ENCODE peak calls at places on chromosomes 5 and 9, in five cellular contexts. I is A549, W is IMR-90, C is K562, V is HepG2. J is an unnamed sample.
A peak's percentile ranks its signal among the peaks of the same experiment; 100 is the strongest.

GRCh38 chr9:33719581-33720374 is 75.6 kb upstream of the PRSS3 start:
- DNase-seq in V (peak; percentile 16), C (peak; percentile 37), W (no peak), I (peak; percentile 30), J (peak; percentile 83)

GRCh38 chr5:40502045-40502444 is 177.7 kb upstream of the PTGER4 start:
- DNase-seq in C (no peak), V (no peak), W (no peak), I (no peak), J (no peak)

GRCh38 chr5:136522217-136522956 is 157.0 kb upstream of the TRPC7 start:
- DNase-seq in W (no peak), V (no peak), I (no peak), C (no peak), J (no peak)

GRCh38 chr5:154351566-154351965 is 94.2 kb upstream of the SAP30L start:
- DNase-seq in I (no peak), V (no peak), W (no peak), C (no peak), J (no peak)

GRCh38 chr5:77923666-77924065 is 147.5 kb upstream of the TBCA start:
- DNase-seq in I (no peak), V (no peak), C (no peak), W (no peak), J (no peak)

GRCh38 chr9:112127281-112127680 is 47.8 kb downstream of the SUSD1 start:
- DNase-seq in W (no peak), C (no peak), V (peak; percentile 29), I (no peak), J (no peak)

GRCh38 chr5:56706504-56706903 is 108.8 kb upstream of the MAP3K1 start:
- DNase-seq in I (no peak), W (no peak), C (no peak), V (no peak), J (no peak)

GRCh38 chr5:145975361-145976066 is 39.1 kb downstream of the SH3RF2 start:
- DNase-seq in W (peak; percentile 89), I (no peak), C (no peak), V (peak; percentile 93), J (no peak)

GRCh38 chr9:116959775-116960174 is 272.7 kb downstream of the TRIM32 start:
- DNase-seq in V (no peak), I (no peak), W (peak; percentile 18), C (no peak), J (no peak)

GRCh38 chr9:21070171-21070571 is 7.6 kb downstream of the IFNB1 start:
- DNase-seq in V (no peak), C (no peak), W (peak; percentile 98), I (peak; percentile 48), J (no peak)

GRCh38 chr5:158032246-158032645 is 173.3 kb upstream of the CLINT1 start:
- DNase-seq in C (no peak), I (no peak), W (no peak), V (no peak), J (no peak)

GRCh38 chr5:135564305-135564704 is 14.5 kb downstream of the CXCL14 start:
- DNase-seq in V (no peak), I (no peak), W (no peak), C (no peak), J (no peak)

GRCh38 chr5:174188300-174188699 is 142.8 kb downstream of the NSG2 start:
- DNase-seq in V (no peak), W (no peak), I (no peak), C (no peak), J (no peak)

GRCh38 chr9:105050296-105050695 is 122.3 kb upstream of the ABCA1 start:
- DNase-seq in I (no peak), C (no peak), W (peak; percentile 51), V (no peak), J (no peak)

GRCh38 chr9:105047652-105048031 is 119.7 kb upstream of the ABCA1 start:
- DNase-seq in I (no peak), C (no peak), V (peak; percentile 77), W (peak; percentile 28), J (no peak)

GRCh38 chr9:105043370-105043936 is 115.5 kb upstream of the ABCA1 start:
- DNase-seq in W (no peak), V (no peak), C (no peak), I (no peak), J (no peak)

GRCh38 chr9:105044458-105044857 is 116.5 kb upstream of the ABCA1 start:
- DNase-seq in V (no peak), I (no peak), W (no peak), C (no peak), J (no peak)

DNA sequence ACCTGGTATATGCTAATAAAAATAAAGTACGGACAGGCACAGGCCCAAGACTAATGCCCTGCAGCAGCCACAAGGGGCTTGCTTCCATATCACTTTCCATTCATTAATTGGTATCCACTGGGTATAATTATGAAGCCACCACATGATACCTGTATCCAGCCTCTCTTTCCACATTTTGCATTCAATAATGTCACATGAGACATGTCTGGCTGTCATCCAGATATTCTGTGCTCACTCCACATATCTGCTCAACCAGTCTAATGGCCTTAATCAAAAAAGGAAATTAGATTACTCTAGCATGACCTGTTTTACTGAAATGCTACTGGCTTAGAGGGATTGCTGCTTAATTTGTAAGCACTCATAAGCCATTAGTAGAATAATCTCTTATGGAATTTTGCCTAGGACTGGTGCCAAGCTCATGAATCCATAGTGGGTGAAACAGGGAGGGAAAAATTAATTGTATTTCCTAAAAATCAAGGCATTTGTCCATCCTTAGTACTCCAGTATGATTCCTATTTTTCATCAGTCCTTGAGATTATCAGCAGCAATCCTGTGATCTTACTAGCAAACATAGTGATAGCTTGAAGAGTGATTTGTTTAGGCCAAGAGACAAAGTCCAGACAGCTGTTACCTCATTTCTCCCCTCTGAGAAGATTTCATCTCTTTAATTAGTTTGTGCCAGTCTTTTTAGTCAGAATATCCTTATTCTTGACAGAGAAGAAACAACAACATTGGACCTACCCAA is 119.1 kb upstream of the ABCA1 start:
- DNase-seq in W (no peak), I (no peak), C (no peak), V (no peak), J (no peak)
- TF ChIP-seq MAFK in W (no peak), I (no peak), C (no peak), V (no peak), J (no peak)

GRCh38 chr9:124285903-124286291 is 28.1 kb downstream of the NEK6 start:
- DNase-seq in W (peak; percentile 99), I (no peak), V (no peak), C (peak; percentile 38), J (no peak)
- TF ChIP-seq MAFK in W (peak; percentile 12), I (no peak), V (no peak), C (no peak), J (no peak)

GRCh38 chr5:147504535-147504934 is 5.3 kb downstream of the DPYSL3 start:
- DNase-seq in V (no peak), I (no peak), C (no peak), W (no peak), J (no peak)

GRCh38 chr5:147508711-147509040 is 1.2 kb downstream of the DPYSL3 start:
- DNase-seq in W (peak; percentile 33), C (no peak), V (no peak), I (no peak), J (no peak)

GRCh38 chr5:147509041-147509709 is 693 bp downstream of the DPYSL3 start:
- DNase-seq in I (no peak), V (no peak), C (no peak), W (peak; percentile 16), J (no peak)

GRCh38 chr5:147507480-147508126 is 2.3 kb downstream of the DPYSL3 start:
- DNase-seq in W (peak; percentile 78), C (no peak), I (no peak), V (no peak), J (no peak)

DNA sequence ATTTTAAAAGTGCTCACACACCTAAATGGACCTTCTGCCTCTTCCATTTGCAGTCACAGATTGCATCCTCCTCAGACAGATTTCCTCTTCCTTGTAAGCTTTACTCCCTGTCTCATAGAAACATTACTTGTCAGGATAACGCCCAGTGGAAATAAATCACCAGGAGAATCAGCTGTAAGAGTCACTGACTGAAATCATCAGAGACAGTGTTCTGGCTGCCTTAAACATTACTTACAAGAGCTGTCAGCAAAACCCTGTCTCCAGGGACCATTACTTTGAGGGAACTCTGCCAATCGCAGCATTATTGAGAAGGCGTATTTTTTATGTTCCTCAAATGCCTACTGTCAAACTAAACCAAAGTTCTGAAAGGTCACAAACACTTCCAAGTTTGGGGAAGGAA is 5.9 kb downstream of the DPYSL3 start:
- DNase-seq in I (no peak), C (no peak), V (no peak), W (peak; percentile 38), J (no peak)
- TF ChIP-seq MAFK in I (no peak), C (no peak), V (no peak), W (no peak), J (no peak)

DNA sequence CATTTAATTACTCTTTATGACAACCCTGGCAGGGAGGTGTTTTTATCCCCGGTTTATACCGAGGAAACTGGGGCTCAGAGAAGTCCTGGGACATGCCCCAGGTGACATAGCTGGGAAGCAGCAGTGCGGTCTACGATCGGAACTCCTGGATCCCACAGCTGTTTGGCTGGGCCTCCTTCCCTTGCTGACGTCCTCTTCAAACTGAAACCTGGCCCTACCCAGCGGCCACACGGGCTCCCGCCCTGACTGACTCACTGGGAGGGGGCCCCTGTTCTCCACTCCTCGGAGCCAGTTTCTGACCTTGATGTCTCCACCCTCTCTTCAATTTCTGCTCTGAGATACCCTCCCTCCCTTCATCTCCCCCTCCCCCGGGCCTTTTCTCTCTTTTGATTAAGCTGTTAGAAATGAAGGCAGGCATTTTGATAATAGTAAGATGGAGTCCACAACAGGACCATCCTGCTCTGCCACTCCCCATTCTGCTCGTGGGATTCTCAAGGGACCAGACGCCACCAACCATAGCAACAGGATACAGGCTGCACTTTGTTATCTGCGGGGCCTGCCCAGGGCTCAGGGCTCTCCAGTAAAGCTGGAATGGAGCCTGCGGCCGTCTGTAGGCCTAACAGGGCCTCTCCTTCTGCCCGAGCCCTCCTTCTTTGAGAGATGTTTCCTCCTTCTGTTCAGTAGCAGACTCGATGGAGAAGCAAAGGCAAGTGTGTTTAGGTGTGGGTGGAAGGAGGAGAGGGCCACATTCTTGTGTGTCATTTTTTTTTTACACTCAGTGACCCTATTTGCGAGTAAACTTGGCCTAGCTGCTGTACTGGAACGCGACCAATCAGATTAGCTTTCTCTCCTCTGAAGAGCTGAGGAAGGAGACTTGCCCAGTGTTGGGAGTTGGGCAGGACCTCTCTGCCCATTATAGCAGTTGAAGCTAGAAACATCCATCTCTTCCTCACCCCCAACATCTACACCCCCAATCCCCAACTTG is 8.7 kb upstream of the EPB41L4B start:
- DNase-seq in W (peak; percentile 58), C (no peak), V (peak; percentile 27), I (no peak), J (no peak)
- TF ChIP-seq MAFK in W (no peak), C (no peak), V (no peak), I (no peak), J (no peak)

DNA sequence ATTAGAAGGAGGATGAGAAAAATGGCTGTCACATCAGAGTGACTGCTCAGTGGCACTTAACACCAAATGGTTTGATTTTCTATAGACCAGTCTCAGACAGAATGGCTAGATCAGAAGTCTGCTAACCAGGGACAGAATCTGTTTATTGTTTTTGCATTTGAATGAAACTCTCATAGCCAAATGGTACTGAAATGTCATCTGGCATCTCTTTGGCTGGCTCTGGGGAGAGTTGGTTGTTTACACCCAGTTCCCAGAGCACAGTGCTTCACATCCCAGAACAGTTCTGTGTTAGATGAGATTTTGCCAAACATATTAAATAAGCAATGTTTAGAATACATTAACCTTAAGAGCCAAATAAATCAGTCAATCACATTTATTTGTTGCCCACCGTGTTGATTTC is 106.5 kb upstream of the HMHB1 start:
- DNase-seq in W (no peak), I (no peak), V (no peak), C (no peak), J (no peak)
- TF ChIP-seq MAFK in W (no peak), I (no peak), V (no peak), C (no peak), J (no peak)

GRCh38 chr5:16082053-16082452 is 97.5 kb downstream of the MARCHF11 start:
- DNase-seq in V (no peak), I (no peak), W (no peak), C (no peak), J (no peak)
- TF ChIP-seq MAFK in V (no peak), I (no peak), W (no peak), C (no peak), J (no peak)

J was measured in H1.